ENCODE peak calls at places on chromosomes 2 and 18, in seven cellular contexts. F is kidney, K is GM13976, E is GM06990, W is fibroblast of the aortic adventitia, H is Calu3, D is nephron progenitor cell. A is an unnamed sample.

GRCh38 chr2:163655672-163656071 is 80.1 kb downstream of the FIGN start:
- DNase-seq in F (no peak), D (no peak), E (no peak), K (no peak), H (no peak), W (peak; percentile 45), A (no peak)

GRCh38 chr2:219997341-219997851 is 370.0 kb downstream of the SLC4A3 start:
- DNase-seq in F (peak; percentile 78), H (peak; percentile 40), K (no peak), D (peak; percentile 72), E (no peak), W (peak; percentile 87), A (peak; percentile 35)

GRCh38 chr18:12657849-12658829 is at the start of gene SPIRE1:
- DNase-seq in W (peak; percentile 32), E (peak; percentile 56), K (peak; percentile 82), F (peak; percentile 91), D (peak; percentile 72), H (peak; percentile 81), A (peak; percentile 37)

GRCh38 chr2:137888845-137889244 is 75.4 kb upstream of the HNMT start:
- DNase-seq in F (no peak), K (no peak), E (no peak), W (peak; percentile 12), D (peak; percentile 60), H (peak; percentile 77), A (peak; percentile 19)

GRCh38 chr2:46487667-46488333 is 8.4 kb downstream of the TMEM247 start:
- DNase-seq in D (no peak), F (peak; percentile 93), W (peak; percentile 82), K (no peak), H (no peak), E (no peak), A (no peak)

GRCh38 chr18:21865043-21865442 is 124.5 kb downstream of the MIB1 start:
- DNase-seq in H (no peak), D (no peak), W (no peak), E (no peak), F (no peak), K (no peak), A (no peak)

GRCh38 chr2:127449898-127450297 is 31.7 kb downstream of the PROC start:
- DNase-seq in E (no peak), K (no peak), H (no peak), W (no peak), D (no peak), F (no peak), A (no peak)

GRCh38 chr2:146621656-146622055 is 1223.2 kb upstream of the ACVR2A start:
- DNase-seq in K (no peak), F (no peak), E (no peak), W (no peak), H (no peak), D (no peak), A (no peak)

GRCh38 chr2:46375566-46376125 is 78.4 kb downstream of the EPAS1 start:
- DNase-seq in E (no peak), D (no peak), K (no peak), F (no peak), W (no peak), H (no peak), A (no peak)

GRCh38 chr18:48036641-48037421 is 106.4 kb upstream of the SMAD2 start:
- DNase-seq in F (peak; percentile 61), K (no peak), E (no peak), H (no peak), W (no peak), D (peak; percentile 40), A (no peak)

GRCh38 chr2:128639693-128640092 is 321.0 kb upstream of the HS6ST1 start:
- DNase-seq in W (peak; percentile 5), H (no peak), E (no peak), F (peak; percentile 28), K (no peak), D (no peak), A (no peak)

GRCh38 chr2:62423235-62423634 is 82.8 kb downstream of the TMEM17 start:
- DNase-seq in F (no peak), E (no peak), H (no peak), W (peak; percentile 24), D (no peak), K (no peak), A (no peak)

GRCh38 chr2:239793851-239794250 is 231.3 kb downstream of the NDUFA10 start:
- DNase-seq in F (no peak), K (no peak), W (no peak), D (no peak), E (no peak), H (no peak), A (no peak)

GRCh38 chr2:85971369-85971768 is 82.6 kb upstream of the ST3GAL5 start:
- DNase-seq in D (no peak), E (no peak), H (no peak), F (no peak), W (peak; percentile 59), K (no peak), A (no peak)

GRCh38 chr2:77398970-77399369 is 123.2 kb downstream of the LRRTM4 start:
- DNase-seq in W (no peak), F (no peak), E (no peak), K (no peak), D (no peak), H (no peak), A (no peak)

GRCh38 chr2:59932341-59932740 is 621.1 kb downstream of the BCL11A start:
- DNase-seq in E (no peak), D (no peak), W (no peak), F (no peak), H (no peak), K (no peak), A (no peak)

GRCh38 chr2:9112079-9112721 is 94.4 kb upstream of the ASAP2 start:
- DNase-seq in W (peak; percentile 92), D (no peak), H (peak; percentile 47), E (no peak), K (no peak), F (no peak), A (peak; percentile 3)

GRCh38 chr2:58698610-58699009 is 457.5 kb upstream of the FANCL start:
- DNase-seq in D (no peak), W (no peak), F (no peak), E (no peak), K (no peak), H (no peak), A (no peak)

GRCh38 chr18:59502222-59502898 is 143.3 kb upstream of the LMAN1 start:
- DNase-seq in H (no peak), W (peak; percentile 98), K (no peak), F (no peak), D (peak; percentile 47), E (no peak), A (no peak)

DNA sequence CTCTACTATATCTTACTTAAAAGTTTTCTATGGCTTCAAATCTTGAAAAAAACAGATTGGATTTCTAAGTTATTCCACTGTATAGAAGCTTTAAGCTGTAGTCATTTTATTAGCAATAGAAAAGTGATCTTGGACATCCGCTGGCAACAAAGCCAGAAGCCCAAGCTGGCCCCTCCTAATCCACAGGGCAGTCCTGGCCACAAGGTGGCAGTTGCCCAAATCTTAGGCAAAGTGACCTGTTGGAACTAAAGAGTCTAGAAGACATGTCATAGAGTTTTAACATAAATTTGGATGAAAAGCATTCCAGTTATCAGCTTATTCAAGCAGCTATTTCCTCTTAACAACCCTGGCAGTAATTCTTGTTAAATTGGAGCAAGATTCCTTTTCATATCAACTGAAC is 80.8 kb downstream of the SP3 start:
- DNase-seq in E (no peak), H (peak; percentile 58), D (peak; percentile 24), W (peak; percentile 54), F (no peak), K (no peak), A (peak; percentile 47)
- TF ChIP-seq CTCF in E (peak; percentile 53), H (no peak), D (peak; percentile 50), W (peak; percentile 62), F (peak; percentile 54), K (peak; percentile 39), A (peak; percentile 18)

DNA sequence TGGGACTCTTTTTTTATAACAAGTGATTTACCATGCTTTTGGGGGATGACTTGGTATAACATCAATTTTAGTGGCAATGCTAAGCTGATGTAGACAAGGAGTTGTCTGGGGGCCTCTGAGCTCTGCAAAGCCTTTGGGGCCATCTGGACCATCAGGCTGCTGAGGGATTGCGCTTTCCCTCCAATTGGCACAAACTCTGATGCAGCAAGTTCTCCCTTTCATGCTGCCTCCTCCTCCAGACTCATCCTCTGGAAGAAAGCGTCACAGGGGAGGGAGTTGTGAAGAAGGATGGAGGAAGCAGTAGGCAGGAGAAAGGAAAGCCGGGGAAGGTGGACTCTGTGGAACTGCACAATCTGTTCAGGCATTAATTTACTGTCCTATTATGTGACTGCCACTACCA is 10.2 kb upstream of the FAP start:
- DNase-seq in H (no peak), D (no peak), F (no peak), E (no peak), K (no peak), W (no peak), A (no peak)
- TF ChIP-seq CTCF in H (no peak), D (no peak), F (no peak), E (no peak), K (no peak), W (no peak), A (no peak)

DNA sequence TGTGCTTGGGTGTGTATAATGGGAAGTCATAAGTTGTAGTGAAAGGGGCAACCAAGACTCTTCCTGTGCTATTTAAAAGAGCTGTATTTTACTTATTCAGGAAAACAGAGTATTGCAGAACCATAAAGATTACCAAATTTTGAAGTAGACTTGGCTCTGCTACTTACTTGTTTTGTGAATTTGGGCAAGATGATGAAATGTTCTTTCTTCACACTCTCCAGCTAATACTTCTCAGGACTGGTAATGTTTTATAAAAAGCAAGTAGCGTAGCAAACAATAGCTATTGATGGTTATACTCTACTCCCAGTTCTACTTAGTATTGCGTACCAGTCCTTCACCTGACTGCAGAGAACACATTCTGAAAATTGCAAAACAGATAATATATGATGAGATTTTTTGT is 374.1 kb downstream of the ARHGAP15 start:
- DNase-seq in D (no peak), W (peak; percentile 11), K (no peak), H (no peak), F (no peak), E (no peak), A (no peak)
- TF ChIP-seq CTCF in D (no peak), W (no peak), K (no peak), H (no peak), F (no peak), E (no peak), A (no peak)

GRCh38 chr2:132438650-132439030 is 22.0 kb downstream of the GPR39 start:
- DNase-seq in W (peak; percentile 87), F (no peak), K (no peak), D (no peak), H (peak; percentile 64), E (no peak), A (peak; percentile 17)

GRCh38 chr2:132446460-132446859 is 29.9 kb downstream of the GPR39 start:
- DNase-seq in K (no peak), H (no peak), W (no peak), D (no peak), E (no peak), F (no peak), A (no peak)

GRCh38 chr2:132439703-132440398 is 23.2 kb downstream of the GPR39 start:
- DNase-seq in K (no peak), E (no peak), F (no peak), H (peak; percentile 24), D (no peak), W (peak; percentile 29), A (no peak)

GRCh38 chr2:132441051-132441450 is 24.4 kb downstream of the GPR39 start:
- DNase-seq in K (no peak), E (no peak), H (no peak), F (no peak), W (no peak), D (no peak), A (no peak)

DNA sequence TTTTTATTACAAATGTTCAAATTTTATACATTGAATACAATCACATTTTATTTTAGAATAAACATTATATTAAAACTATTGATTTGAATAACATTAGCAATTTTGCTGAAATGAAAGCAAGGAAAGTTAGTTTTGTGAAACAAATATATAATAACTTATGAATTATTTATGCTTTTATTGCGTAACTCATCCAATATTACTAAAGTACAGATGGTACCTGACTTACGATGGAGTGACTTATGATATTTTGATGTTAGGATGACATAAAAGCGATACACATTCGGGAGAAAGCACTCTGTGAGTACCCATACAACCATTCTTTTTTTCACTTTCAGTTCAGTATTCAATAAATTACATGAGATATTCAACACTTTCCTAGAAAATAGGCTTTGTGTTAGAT is 26.5 kb downstream of the GPR39 start:
- DNase-seq in F (no peak), W (no peak), E (no peak), D (no peak), H (no peak), K (no peak), A (no peak)
- TF ChIP-seq CTCF in F (no peak), W (no peak), E (no peak), D (no peak), H (no peak), K (no peak), A (no peak)